ENCODE peak calls at places on chromosomes 3 and 15, in nine cellular contexts. W, H, G, L, B, N, F, S and I are unnamed samples.

GRCh38 chr3:172550347-172550943 is 27.2 kb upstream of the TNFSF10 start:
- DNase-seq in G (peak), N (no peak), F (no peak), B (peak), H (no peak), S (no peak), W (no peak), L (no peak), I (no peak)

GRCh38 chr3:134985841-134986520 is 190.9 kb downstream of the EPHB1 start:
- DNase-seq in F (no peak), L (no peak), B (peak), G (no peak), W (no peak), H (no peak), N (no peak), S (no peak), I (no peak)

GRCh38 chr3:126441256-126441880 is 34.3 kb downstream of the ZXDC start:
- DNase-seq in B (no peak), G (no peak), L (no peak), W (no peak), H (no peak), F (no peak), S (no peak), N (no peak), I (no peak)

GRCh38 chr3:41600616-41601015 is 361.3 kb downstream of the ULK4 start:
- DNase-seq in F (no peak), S (no peak), N (no peak), G (no peak), H (no peak), W (no peak), L (no peak), B (peak), I (no peak)

GRCh38 chr3:88480822-88481221 is 331.1 kb downstream of the C3orf38 start:
- DNase-seq in G (no peak), S (no peak), N (no peak), W (no peak), B (no peak), H (no peak), L (no peak), F (no peak), I (no peak)

GRCh38 chr15:85999658-86000057 is 80.0 kb upstream of the AGBL1 start:
- DNase-seq in N (no peak), B (no peak), L (no peak), G (no peak), H (no peak), F (no peak), S (no peak), W (no peak), I (no peak)

GRCh38 chr3:64799606-64800005 is 111.8 kb upstream of the ADAMTS9 start:
- DNase-seq in F (no peak), N (no peak), L (no peak), S (no peak), H (no peak), G (no peak), B (no peak), W (no peak), I (no peak)

GRCh38 chr3:171251842-171252241 is 208.4 kb downstream of the TNIK start:
- DNase-seq in B (no peak), G (no peak), L (no peak), S (no peak), F (no peak), N (peak), H (no peak), W (no peak), I (no peak)

GRCh38 chr3:18382760-18383369 is 42.3 kb downstream of the SATB1 start:
- DNase-seq in H (no peak), S (no peak), G (no peak), N (no peak), B (no peak), W (no peak), F (no peak), L (no peak), I (no peak)

GRCh38 chr3:42486814-42487569 is 15.5 kb upstream of the VIPR1 start:
- DNase-seq in B (no peak), H (no peak), N (no peak), S (no peak), F (no peak), W (no peak), L (no peak), G (peak), I (no peak)

GRCh38 chr3:139353920-139354556 is 10.2 kb downstream of the MRPS22 start:
- DNase-seq in N (no peak), S (no peak), H (peak), F (peak), B (peak), G (no peak), W (no peak), L (no peak), I (no peak)

GRCh38 chr15:36026627-36027026 is 480.7 kb upstream of the DPH6 start:
- DNase-seq in F (no peak), W (no peak), L (no peak), B (no peak), N (no peak), H (no peak), G (no peak), S (no peak), I (no peak)

GRCh38 chr15:57215371-57215770 is 160.9 kb upstream of the CGNL1 start:
- DNase-seq in L (no peak), G (no peak), H (no peak), F (no peak), S (no peak), N (no peak), B (no peak), W (no peak), I (no peak)

GRCh38 chr3:152825566-152825965 is 9.4 kb upstream of the P2RY1 start:
- DNase-seq in F (no peak), N (no peak), B (no peak), H (no peak), W (no peak), L (no peak), S (no peak), G (no peak), I (no peak)

GRCh38 chr3:129228891-129229585 is 20.4 kb upstream of the COPG1 start:
- DNase-seq in H (peak), G (no peak), W (peak), B (peak), S (peak), F (no peak), L (no peak), N (no peak), I (no peak)

GRCh38 chr3:186105543-186105942 is 3.3 kb downstream of the ETV5 start:
- DNase-seq in B (no peak), F (no peak), H (no peak), G (no peak), W (no peak), S (no peak), L (no peak), N (no peak), I (peak)

GRCh38 chr3:61743067-61743466 is 181.7 kb downstream of the PTPRG start:
- DNase-seq in B (no peak), W (no peak), S (no peak), N (no peak), F (no peak), L (no peak), H (no peak), G (no peak), I (no peak)

GRCh38 chr3:34843479-34843870 is 795.9 kb upstream of the ARPP21 start:
- DNase-seq in F (no peak), W (no peak), L (no peak), B (peak), H (no peak), G (no peak), N (no peak), S (no peak), I (no peak)

GRCh38 chr15:69602921-69603320 is 150.3 kb downstream of the RPLP1 start:
- DNase-seq in H (no peak), G (no peak), N (no peak), B (no peak), F (no peak), S (no peak), W (no peak), L (no peak), I (no peak)

GRCh38 chr15:25072857-25073476 is 118.2 kb downstream of the SNRPN start:
- DNase-seq in B (no peak), L (no peak), W (no peak), S (no peak), H (no peak), N (no peak), F (no peak), G (no peak), I (no peak)

GRCh38 chr3:46372492-46373359 is 2.0 kb downstream of the CCR5 start:
- DNase-seq in B (peak), H (no peak), W (no peak), F (peak), L (no peak), S (no peak), N (no peak), G (no peak), I (peak)

GRCh38 chr3:152769523-152769922 is 65.4 kb upstream of the P2RY1 start:
- DNase-seq in B (peak), L (no peak), N (no peak), W (no peak), H (peak), F (no peak), S (no peak), G (no peak), I (peak)

GRCh38 chr3:141469712-141470111 is 17.1 kb upstream of the RASA2 start:
- DNase-seq in L (no peak), G (no peak), F (no peak), S (no peak), W (no peak), H (no peak), N (no peak), B (no peak), I (no peak)

GRCh38 chr3:103644450-103644849 is 1209.6 kb downstream of the ZPLD1 start:
- DNase-seq in B (no peak), F (no peak), H (no peak), G (no peak), W (no peak), L (no peak), N (no peak), S (no peak), I (no peak)

GRCh38 chr15:56249080-56249479 is 5.4 kb upstream of the RFX7 start:
- DNase-seq in N (no peak), L (no peak), G (no peak), B (peak), W (no peak), F (peak), H (peak), S (no peak), I (peak)

GRCh38 chr15:100889359-100890058 is 9.9 kb downstream of the ALDH1A3 start:
- DNase-seq in G (no peak), B (peak), W (no peak), S (peak), H (peak), N (no peak), F (no peak), L (no peak), I (no peak)

GRCh38 chr3:194244167-194244566 is 107.0 kb downstream of the CPN2 start:
- DNase-seq in B (no peak), H (no peak), L (no peak), N (no peak), S (no peak), G (no peak), W (no peak), F (no peak), I (no peak)

GRCh38 chr3:56923546-56924224 is 121.9 kb upstream of the ARHGEF3 start:
- DNase-seq in W (no peak), L (no peak), S (peak), N (peak), F (peak), B (peak), G (peak), H (peak), I (no peak)

GRCh38 chr3:151248772-151249366 is 29.5 kb downstream of the P2RY14 start:
- DNase-seq in S (no peak), W (no peak), F (no peak), B (no peak), N (no peak), H (no peak), L (no peak), G (no peak), I (no peak)

GRCh38 chr3:110932515-110933095 is 139.0 kb upstream of the NECTIN3 start:
- DNase-seq in W (no peak), F (no peak), S (no peak), L (no peak), B (peak), N (no peak), H (no peak), G (no peak), I (no peak)

GRCh38 chr3:2061360-2061759 is 37.3 kb upstream of the CNTN4 start:
- DNase-seq in G (no peak), H (no peak), L (no peak), S (no peak), F (no peak), N (no peak), W (no peak), B (no peak), I (no peak)

GRCh38 chr3:170056710-170057454 is 19.1 kb downstream of the GPR160 start:
- DNase-seq in F (peak), L (no peak), N (no peak), G (no peak), H (no peak), W (no peak), S (no peak), B (no peak), I (peak)

GRCh38 chr3:139112230-139112558 is 67.5 kb upstream of the PRR23C start:
- DNase-seq in F (no peak), N (no peak), L (no peak), W (no peak), G (no peak), B (no peak), H (no peak), S (no peak), I (no peak)

GRCh38 chr3:157294444-157294843 is 134.5 kb upstream of the CCNL1 start:
- DNase-seq in W (no peak), F (no peak), G (no peak), S (no peak), B (no peak), L (no peak), N (no peak), H (no peak), I (no peak)

GRCh38 chr3:40873456-40873855 is 325.8 kb upstream of the CTNNB1 start:
- DNase-seq in N (no peak), F (no peak), L (no peak), H (no peak), S (no peak), B (no peak), W (no peak), G (no peak), I (no peak)

GRCh38 chr3:113274425-113274824 is 63.1 kb downstream of the BOC start:
- DNase-seq in L (no peak), W (no peak), N (no peak), G (no peak), S (no peak), F (no peak), B (no peak), H (no peak), I (no peak)

GRCh38 chr15:66187271-66187670 is 66.3 kb downstream of the MEGF11 start:
- DNase-seq in W (no peak), S (no peak), F (no peak), G (no peak), N (no peak), B (no peak), L (no peak), H (no peak), I (no peak)

GRCh38 chr15:66184936-66185790 is 68.4 kb downstream of the MEGF11 start:
- DNase-seq in L (no peak), W (no peak), B (no peak), H (no peak), S (no peak), N (no peak), G (no peak), F (no peak), I (no peak)

GRCh38 chr15:66184492-66184891 is 69.1 kb downstream of the MEGF11 start:
- DNase-seq in N (no peak), F (no peak), B (no peak), H (no peak), G (no peak), W (no peak), S (no peak), L (no peak), I (no peak)

GRCh38 chr15:66188464-66188863 is 65.1 kb downstream of the MEGF11 start:
- DNase-seq in B (no peak), G (no peak), F (peak), S (no peak), H (no peak), L (no peak), W (no peak), N (no peak), I (no peak)

GRCh38 chr15:66186049-66186825 is 67.3 kb downstream of the MEGF11 start:
- DNase-seq in G (no peak), L (no peak), W (no peak), N (no peak), H (no peak), F (no peak), S (no peak), B (peak), I (no peak)
- TF ChIP-seq CTCF in G (no peak), L (no peak), W (no peak), N (no peak), H (no peak), F (no peak), S (no peak), B (no peak), I (no peak)

DNA sequence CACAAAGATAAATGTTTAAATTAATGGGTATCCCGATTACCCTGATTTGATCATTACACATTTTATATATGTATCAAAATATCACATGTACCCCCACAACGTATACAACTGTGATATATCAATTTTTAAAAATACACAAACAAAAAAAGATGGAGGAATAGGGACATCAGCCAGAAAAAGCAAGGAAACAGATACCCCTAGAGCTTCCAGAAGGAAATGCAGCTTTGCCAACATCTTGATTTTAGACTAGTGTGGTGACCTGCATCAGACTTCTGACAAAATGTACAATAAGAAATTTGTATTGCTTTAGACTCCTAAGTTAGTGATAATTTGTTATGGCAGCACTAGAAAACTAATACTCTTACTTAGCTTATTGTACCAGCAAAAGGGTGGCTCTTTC is 483.8 kb downstream of the TUSC7 start:
- DNase-seq in W (no peak), G (no peak), H (no peak), B (peak), F (no peak), N (no peak), S (no peak), L (no peak), I (no peak)
- TF ChIP-seq CTCF in W (no peak), G (peak), H (no peak), B (peak), F (peak), N (no peak), S (no peak), L (peak), I (no peak)

GRCh38 chr15:73325191-73325980 is 43.4 kb downstream of the HCN4 start:
- DNase-seq in N (no peak), G (peak), L (no peak), H (no peak), F (peak), W (no peak), B (no peak), S (no peak), I (peak)
- TF ChIP-seq CTCF in N (no peak), G (no peak), L (peak), H (no peak), F (peak), W (no peak), B (no peak), S (no peak), I (no peak)

DNA sequence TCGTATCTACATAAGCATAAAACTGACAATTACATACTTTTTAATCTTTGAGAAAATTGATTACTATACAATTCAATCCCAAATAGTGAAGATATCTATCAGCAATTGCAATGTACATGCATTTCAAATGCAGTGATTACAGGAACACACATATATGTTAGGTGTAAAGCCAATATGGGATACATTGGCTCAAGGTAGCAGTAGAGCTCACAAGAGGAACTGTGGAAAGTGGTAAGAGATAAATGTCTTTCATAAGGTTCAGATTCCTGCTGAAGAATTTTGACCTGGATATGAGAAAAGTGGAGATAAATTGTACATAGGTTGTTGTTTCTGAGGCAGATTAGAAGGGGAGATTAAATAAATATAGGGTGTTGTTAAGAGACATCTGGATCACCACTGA is 1280.5 kb downstream of the OTOL1 start:
- DNase-seq in H (no peak), G (no peak), F (no peak), S (no peak), W (no peak), B (no peak), N (no peak), L (no peak), I (no peak)
- TF ChIP-seq CTCF in H (no peak), G (no peak), F (no peak), S (no peak), W (no peak), B (no peak), N (no peak), L (no peak), I (no peak)

GRCh38 chr3:13673207-13673606 is 124.3 kb downstream of the FBLN2 start:
- DNase-seq in W (no peak), H (no peak), S (no peak), L (no peak), B (no peak), G (no peak), F (no peak), N (no peak), I (no peak)
- TF ChIP-seq CTCF in W (no peak), H (no peak), S (no peak), L (no peak), B (peak), G (no peak), F (peak), N (peak), I (no peak)

DNA sequence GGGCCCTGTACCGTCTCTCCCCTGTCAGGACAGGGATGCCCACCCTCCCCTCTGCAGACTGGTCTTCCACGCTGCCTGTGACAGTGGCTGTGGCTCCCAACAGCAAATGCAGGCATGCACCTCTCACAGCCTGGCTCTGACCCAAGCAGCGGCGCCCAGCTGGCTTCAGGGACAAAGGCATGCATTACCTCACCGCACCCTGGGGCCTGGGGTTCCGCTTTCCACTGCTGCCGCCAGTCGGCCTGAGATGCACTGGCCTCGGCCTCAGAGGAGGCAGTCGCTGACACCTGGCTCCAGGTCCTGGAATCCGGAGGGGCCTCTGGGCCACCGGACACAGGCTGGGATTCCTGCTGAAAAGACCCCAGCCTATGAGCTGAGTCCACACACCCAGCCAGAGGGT is 70.3 kb downstream of the SCN5A start:
- DNase-seq in N (no peak), H (no peak), W (peak), L (no peak), G (no peak), S (no peak), B (no peak), F (no peak), I (no peak)
- TF ChIP-seq CTCF in N (no peak), H (no peak), W (no peak), L (no peak), G (no peak), S (no peak), B (no peak), F (no peak), I (no peak)

GRCh38 chr15:58438956-58439355 is 7.2 kb downstream of the LIPC start:
- DNase-seq in F (peak), B (peak), L (peak), N (no peak), H (peak), S (no peak), W (no peak), G (no peak), I (peak)
- TF ChIP-seq CTCF in F (peak), B (no peak), L (no peak), N (peak), H (peak), S (no peak), W (peak), G (peak), I (no peak)